ENCODE peak calls at places on chromosomes 5 and 9, in five cellular contexts. J is AG09319; A is dorsolateral prefrontal cortex; W is fibroblast of pulmonary artery; Z is activated CD8-positive, alpha-beta memory T cell treated with anti-CD3 and anti-CD28 coated beads, Interleukin-2, amount 50 U/mL, for 4 hours. Q is an unnamed sample.

GRCh38 chr5:159133041-159133741 is 33.5 kb upstream of the EBF1 start:
- DNase-seq in J (peak; percentile 60), A (no peak), W (peak; percentile 89), Z (no peak), Q (no peak)

GRCh38 chr5:67358186-67358585 is 161.6 kb upstream of the CD180 start:
- DNase-seq in J (no peak), A (no peak), W (no peak), Z (no peak), Q (no peak)

GRCh38 chr5:39283231-39283818 is 64.0 kb upstream of the FYB1 start:
- DNase-seq in J (peak; percentile 36), A (no peak), W (peak; percentile 86), Z (peak; percentile 49), Q (peak; percentile 18)

GRCh38 chr5:58751222-58751621 is 168.3 kb downstream of the RAB3C start:
- DNase-seq in J (no peak), A (no peak), W (peak; percentile 57), Z (no peak), Q (no peak)

GRCh38 chr5:178769617-178770290 is 39.3 kb upstream of the ZNF354A start:
- DNase-seq in J (no peak), A (peak; percentile 47), W (no peak), Z (no peak), Q (no peak)

GRCh38 chr5:39148983-39149534 is 70.3 kb downstream of the FYB1 start:
- DNase-seq in J (no peak), A (no peak), W (peak; percentile 42), Z (no peak), Q (no peak)

GRCh38 chr9:34372598-34373011 is 4.1 kb downstream of the MYORG start:
- DNase-seq in J (no peak), A (no peak), W (no peak), Z (no peak), Q (no peak)

GRCh38 chr5:150358261-150359095 is 981 bp downstream of the TCOF1 start:
- DNase-seq in J (no peak), A (no peak), W (peak; percentile 7), Z (no peak), Q (no peak)

GRCh38 chr5:15577132-15577531 is 77.2 kb downstream of the FBXL7 start:
- DNase-seq in J (no peak), A (no peak), W (no peak), Z (no peak), Q (no peak)

GRCh38 chr9:136023401-136024225 is 62.4 kb upstream of the UBAC1 start:
- DNase-seq in J (peak; percentile 16), A (peak; percentile 32), W (peak; percentile 87), Z (peak; percentile 9), Q (no peak)

GRCh38 chr5:142175461-142176142 is 67.0 kb downstream of the NDFIP1 start:
- DNase-seq in J (no peak), A (no peak), W (no peak), Z (no peak), Q (no peak)

GRCh38 chr9:92378825-92379535 is 25.4 kb downstream of the OGN start:
- DNase-seq in J (no peak), A (no peak), W (no peak), Z (no peak), Q (no peak)

GRCh38 chr9:105439428-105439827 is 8.4 kb upstream of the FSD1L start:
- DNase-seq in J (no peak), A (no peak), W (peak; percentile 63), Z (no peak), Q (no peak)

GRCh38 chr5:162323471-162323870 is 255.9 kb downstream of the GABRG2 start:
- DNase-seq in J (no peak), A (no peak), W (no peak), Z (no peak), Q (no peak)

GRCh38 chr5:77590347-77590746 is 48.2 kb downstream of the OTP start:
- DNase-seq in J (no peak), A (no peak), W (no peak), Z (no peak), Q (no peak)

GRCh38 chr9:114905160-114905940 is 25.0 kb downstream of the TNFSF8 start:
- DNase-seq in J (no peak), A (no peak), W (no peak), Z (no peak), Q (no peak)

GRCh38 chr9:4640027-4640426 is 22.1 kb upstream of the PLPP6 start:
- DNase-seq in J (no peak), A (no peak), W (peak; percentile 42), Z (peak; percentile 48), Q (no peak)

GRCh38 chr9:27447036-27447700 is 76.9 kb upstream of the IFNK start:
- DNase-seq in J (no peak), A (no peak), W (no peak), Z (no peak), Q (no peak)

GRCh38 chr5:56330167-56330566 is 97.0 kb upstream of the ANKRD55 start:
- DNase-seq in J (no peak), A (no peak), W (no peak), Z (no peak), Q (no peak)

GRCh38 chr5:55406292-55406691 is 98.5 kb downstream of the MTREX start:
- DNase-seq in J (no peak), A (no peak), W (no peak), Z (no peak), Q (no peak)

GRCh38 chr9:114004221-114004716 is 73.8 kb downstream of the AMBP start:
- DNase-seq in J (no peak), A (peak; percentile 54), W (peak; percentile 26), Z (no peak), Q (peak; percentile 25)

GRCh38 chr9:120735415-120736126 is 21.3 kb upstream of the MEGF9 start:
- DNase-seq in J (peak; percentile 28), A (no peak), W (peak; percentile 90), Z (no peak), Q (no peak)

GRCh38 chr5:9765421-9765820 is 135.3 kb upstream of the TAS2R1 start:
- DNase-seq in J (no peak), A (no peak), W (no peak), Z (no peak), Q (no peak)

GRCh38 chr9:129669946-129670345 is 4.5 kb downstream of the PRRX2 start:
- DNase-seq in J (no peak), A (no peak), W (no peak), Z (no peak), Q (no peak)

GRCh38 chr5:138943615-138944173 is 68.6 kb upstream of the LRRTM2 start:
- DNase-seq in J (no peak), A (no peak), W (no peak), Z (no peak), Q (no peak)

GRCh38 chr5:120219988-120220387 is 244.1 kb upstream of the PRR16 start:
- DNase-seq in J (no peak), A (no peak), W (no peak), Z (no peak), Q (no peak)

GRCh38 chr9:128405780-128406171 is 14.9 kb upstream of the CERCAM start:
- DNase-seq in J (no peak), A (no peak), W (no peak), Z (no peak), Q (no peak)

GRCh38 chr9:131578778-131579504 is 33.6 kb downstream of the PRRT1B start:
- DNase-seq in J (no peak), A (no peak), W (no peak), Z (peak; percentile 42), Q (no peak)

Q was measured in anterior cingulate cortex.